ENCODE peak calls at places on chromosomes 13 and 19, in eight cellular contexts. U is stimulated activated CD4-positive, alpha-beta T cell treated with anti-CD3 and anti-CD28 coated beads, Interleukin-4, amount 100 ng/mL, for 1 hour; P is amniotic epithelial cell; C is NCI-H526 treated with DMSO at 0.1 percent for 48 hours; R is SHP77; H is activated T-cell treated with anti-CD3 and anti-CD28 coated beads, Interleukin-2, amount 50 U/mL, for 72 hours; Y is cardiac muscle cell; V is CD4-positive, alpha-beta T cell. M is an unnamed sample.

GRCh38 chr19:16247353-16248182 is 49.9 kb downstream of the AP1M1 start:
- DNase-seq in Y (peak), H (peak), P (peak), V (peak), U (peak), C (no peak), R (peak), M (peak)

GRCh38 chr19:8506402-8506957 is 4.0 kb upstream of the PRAM1 start:
- DNase-seq in R (peak), Y (no peak), V (no peak), C (peak), U (no peak), H (no peak), P (no peak), M (peak)

GRCh38 chr19:47268028-47268427 is 6.7 kb upstream of the INAFM1 start:
- DNase-seq in C (no peak), V (no peak), P (no peak), U (no peak), H (no peak), Y (no peak), R (no peak), M (no peak)

GRCh38 chr19:17538684-17539287 is 16.7 kb upstream of the COLGALT1 start:
- DNase-seq in H (no peak), P (no peak), Y (no peak), R (no peak), U (no peak), V (no peak), C (no peak), M (no peak)

GRCh38 chr13:51806571-51806970 is 2.6 kb upstream of the DHRS12 start:
- DNase-seq in C (no peak), R (no peak), H (no peak), U (no peak), V (no peak), Y (no peak), P (peak), M (no peak)

GRCh38 chr13:109400192-109400591 is 386.2 kb downstream of the IRS2 start:
- DNase-seq in U (no peak), P (peak), H (no peak), Y (no peak), R (no peak), C (no peak), V (no peak), M (no peak)

GRCh38 chr19:31235806-31236205 is 113.4 kb downstream of the TSHZ3 start:
- DNase-seq in R (no peak), V (no peak), U (no peak), C (no peak), H (no peak), P (no peak), Y (no peak), M (no peak)

GRCh38 chr13:101618440-101619187 is 166.1 kb downstream of the ITGBL1 start:
- DNase-seq in R (no peak), H (peak), V (no peak), C (no peak), P (no peak), Y (no peak), U (no peak), M (no peak)

GRCh38 chr13:24443366-24443765 is 69.2 kb downstream of the PARP4 start:
- DNase-seq in R (no peak), H (no peak), P (peak), V (no peak), U (no peak), C (no peak), Y (no peak), M (no peak)

GRCh38 chr13:29319451-29319850 is 276.0 kb downstream of the SLC7A1 start:
- DNase-seq in V (no peak), C (no peak), Y (peak), U (no peak), R (peak), H (no peak), P (no peak), M (peak)

GRCh38 chr19:41424335-41425173 is 2.6 kb downstream of the B3GNT8 start:
- DNase-seq in C (no peak), P (no peak), Y (no peak), R (no peak), V (no peak), H (no peak), U (no peak), M (no peak)

GRCh38 chr13:88176231-88176630 is 505.1 kb downstream of the SLITRK5 start:
- DNase-seq in V (no peak), R (no peak), U (no peak), C (no peak), H (no peak), Y (no peak), P (no peak), M (no peak)

GRCh38 chr19:33373701-33374405 is at the start of gene CEBPG:
- DNase-seq in Y (peak), C (peak), R (peak), V (peak), U (peak), H (peak), P (peak), M (peak)

GRCh38 chr13:46374710-46375109 is 12.3 kb downstream of the RUBCNL start:
- DNase-seq in U (no peak), V (no peak), P (no peak), Y (no peak), C (no peak), H (no peak), R (no peak), M (no peak)

GRCh38 chr13:23399254-23399796 is 34.2 kb downstream of the SACS start:
- DNase-seq in H (no peak), U (no peak), V (no peak), P (no peak), C (no peak), Y (no peak), R (no peak), M (no peak)

GRCh38 chr13:30796132-30796832 is 60.9 kb downstream of the ALOX5AP start:
- DNase-seq in C (no peak), R (no peak), V (no peak), Y (no peak), U (no peak), P (peak), H (no peak), M (no peak)

GRCh38 chr13:49895826-49896225 is 40.3 kb downstream of the SPRYD7 start:
- DNase-seq in P (no peak), U (no peak), V (no peak), Y (no peak), R (no peak), C (no peak), H (no peak), M (no peak)

GRCh38 chr13:34970961-34971360 is 28.9 kb downstream of the NBEA start:
- DNase-seq in V (no peak), U (no peak), R (no peak), C (no peak), P (no peak), Y (no peak), H (no peak), M (no peak)

GRCh38 chr13:27970382-27971235 is 1.5 kb upstream of the CDX2 start:
- DNase-seq in Y (no peak), P (no peak), R (no peak), U (no peak), V (no peak), C (no peak), H (no peak), M (no peak)

GRCh38 chr13:35791191-35791902 is 314.9 kb upstream of the MAB21L1 start:
- DNase-seq in P (peak), Y (no peak), U (no peak), C (no peak), H (no peak), R (no peak), V (no peak), M (no peak)

GRCh38 chr19:35248310-35249145 is at the start of gene LSR:
- DNase-seq in Y (peak), R (no peak), V (peak), P (no peak), C (peak), U (peak), H (peak), M (peak)

GRCh38 chr13:83780201-83780600 is 102.1 kb downstream of the SLITRK1 start:
- DNase-seq in P (peak), C (no peak), R (no peak), U (no peak), H (no peak), V (no peak), Y (peak), M (peak)

GRCh38 chr13:23687614-23688013 is 117.4 kb downstream of the TNFRSF19 start:
- DNase-seq in R (no peak), P (no peak), C (no peak), Y (no peak), H (no peak), V (no peak), U (no peak), M (no peak)

M was measured in WTC11.